ENCODE peak calls at places on chromosomes 7 and 10, in nine cellular contexts. N, R, D, O, B, C, U, Y and G are unnamed samples.

GRCh38 chr7:101575168-101575567 is 53.9 kb downstream of the MYL10 start:
- DNase-seq in N (no peak), R (no peak), D (no peak), O (no peak), B (no peak), C (no peak), U (no peak), Y (no peak), G (no peak)

GRCh38 chr10:85650791-85651506 is 715.6 kb downstream of the GRID1 start:
- DNase-seq in N (no peak), R (no peak), D (no peak), O (no peak), B (no peak), C (no peak), U (no peak), Y (no peak), G (no peak)

GRCh38 chr7:104772405-104772821 is 241.6 kb upstream of the KMT2E start:
- DNase-seq in N (no peak), R (no peak), D (no peak), O (no peak), B (no peak), C (no peak), U (no peak), Y (no peak), G (no peak)

GRCh38 chr10:77836299-77836820 is 90.2 kb downstream of the DLG5 start:
- DNase-seq in N (peak; percentile 66), R (no peak), D (peak; percentile 57), O (no peak), B (no peak), C (no peak), U (peak; percentile 8), Y (no peak), G (peak; percentile 81)

GRCh38 chr10:71582019-71582418 is 137.6 kb downstream of the C10orf105 start:
- DNase-seq in N (no peak), R (no peak), D (no peak), O (peak; percentile 9), B (no peak), C (no peak), U (peak; percentile 88), Y (peak; percentile 57), G (no peak)

GRCh38 chr10:16483241-16483917 is 38.3 kb downstream of the C1QL3 start:
- DNase-seq in N (no peak), R (no peak), D (no peak), O (no peak), B (no peak), C (no peak), U (no peak), Y (no peak), G (no peak)

GRCh38 chr7:28573751-28574295 is 161.5 kb downstream of the CREB5 start:
- DNase-seq in N (no peak), R (no peak), D (no peak), O (no peak), B (no peak), C (no peak), U (no peak), Y (peak; percentile 25), G (no peak)

GRCh38 chr7:36370046-36370445 is 19.6 kb upstream of the ANLN start:
- DNase-seq in N (no peak), R (no peak), D (no peak), O (no peak), B (no peak), C (no peak), U (no peak), Y (no peak), G (no peak)

GRCh38 chr10:79345241-79346011 is 1.8 kb upstream of the PPIF start:
- DNase-seq in N (no peak), R (no peak), D (no peak), O (no peak), B (no peak), C (no peak), U (peak; percentile 18), Y (peak; percentile 56), G (no peak)

GRCh38 chr10:25453619-25454018 is 278.8 kb downstream of the GPR158 start:
- DNase-seq in N (no peak), R (no peak), D (no peak), O (no peak), B (no peak), C (no peak), U (no peak), Y (no peak), G (no peak)

GRCh38 chr7:20624666-20625385 is 9.4 kb downstream of the ABCB5 start:
- DNase-seq in N (no peak), R (no peak), D (no peak), O (peak; percentile 43), B (no peak), C (no peak), U (no peak), Y (no peak), G (no peak)

GRCh38 chr10:31051703-31052102 is 20.0 kb upstream of the ZNF438 start:
- DNase-seq in N (no peak), R (no peak), D (no peak), O (peak; percentile 50), B (no peak), C (no peak), U (no peak), Y (peak; percentile 39), G (no peak)

GRCh38 chr7:71364559-71364958 is 232.6 kb downstream of the GALNT17 start:
- DNase-seq in N (no peak), R (no peak), D (no peak), O (no peak), B (no peak), C (no peak), U (no peak), Y (no peak), G (no peak)

GRCh38 chr7:71363223-71363622 is 231.3 kb downstream of the GALNT17 start:
- DNase-seq in N (no peak), R (no peak), D (no peak), O (no peak), B (no peak), C (peak; percentile 26), U (no peak), Y (no peak), G (no peak)

GRCh38 chr7:71363627-71364026 is 231.7 kb downstream of the GALNT17 start:
- DNase-seq in N (no peak), R (no peak), D (no peak), O (no peak), B (no peak), C (peak; percentile 31), U (no peak), Y (no peak), G (no peak)

GRCh38 chr7:71361633-71362032 is 229.7 kb downstream of the GALNT17 start:
- DNase-seq in N (no peak), R (no peak), D (no peak), O (no peak), B (no peak), C (no peak), U (peak; percentile 28), Y (no peak), G (no peak)
- H3K4me3 ChIP-seq in N (no peak overlapping the region), R (no peak overlapping the region), D (no peak overlapping the region), O (no peak overlapping the region), B (no peak overlapping the region), C (no peak overlapping the region), U (no peak overlapping the region), Y (no peak overlapping the region), G (no peak overlapping the region)

GRCh38 chr7:604038-604883 is 84.6 kb upstream of the PDGFA start:
- DNase-seq in N (peak; percentile 84), R (no peak), D (peak; percentile 68), O (no peak), B (no peak), C (peak; percentile 41), U (no peak), Y (no peak), G (peak; percentile 90)

GRCh38 chr7:605661-606450 is 86.2 kb upstream of the PDGFA start:
- DNase-seq in N (peak; percentile 44), R (no peak), D (no peak), O (no peak), B (no peak), C (no peak), U (no peak), Y (no peak), G (no peak)

GRCh38 chr7:603152-603941 is 83.7 kb upstream of the PDGFA start:
- DNase-seq in N (peak; percentile 35), R (no peak), D (no peak), O (no peak), B (no peak), C (no peak), U (no peak), Y (no peak), G (no peak)

GRCh38 chr7:602341-603141 is 82.9 kb upstream of the PDGFA start:
- DNase-seq in N (peak; percentile 60), R (no peak), D (no peak), O (no peak), B (no peak), C (no peak), U (no peak), Y (no peak), G (no peak)

GRCh38 chr7:604884-605531 is 85.4 kb upstream of the PDGFA start:
- DNase-seq in N (peak; percentile 48), R (no peak), D (no peak), O (no peak), B (no peak), C (no peak), U (no peak), Y (no peak), G (no peak)
- H3K4me3 ChIP-seq in N (no peak overlapping the region), R (no peak overlapping the region), D (peak overlapping the region; percentile 1), O (no peak overlapping the region), B (no peak overlapping the region), C (no peak overlapping the region), U (no peak overlapping the region), Y (no peak overlapping the region), G (peak overlapping the region; percentile 30)

GRCh38 chr10:26622891-26623290 is 74.6 kb upstream of the PDSS1 start:
- DNase-seq in N (no peak), R (no peak), D (no peak), O (no peak), B (no peak), C (no peak), U (no peak), Y (no peak), G (no peak)
- H3K4me3 ChIP-seq in N (peak overlapping the region; percentile 62), R (no peak overlapping the region), D (peak overlapping the region; percentile 44), O (no peak overlapping the region), B (no peak overlapping the region), C (no peak overlapping the region), U (no peak overlapping the region), Y (no peak overlapping the region), G (no peak overlapping the region)

GRCh38 chr10:124092270-124093075 is 925 bp downstream of the CHST15 start:
- DNase-seq in N (peak; percentile 83), R (no peak), D (peak; percentile 59), O (no peak), B (peak; percentile 77), C (peak; percentile 46), U (peak; percentile 62), Y (no peak), G (peak; percentile 10)

GRCh38 chr10:124089859-124090258 is 3.5 kb downstream of the CHST15 start:
- DNase-seq in N (no peak), R (no peak), D (no peak), O (no peak), B (no peak), C (no peak), U (no peak), Y (no peak), G (no peak)

GRCh38 chr10:124090630-124091209 is 2.7 kb downstream of the CHST15 start:
- DNase-seq in N (no peak), R (no peak), D (peak; percentile 55), O (no peak), B (peak; percentile 29), C (peak; percentile 29), U (no peak), Y (no peak), G (no peak)

GRCh38 chr10:124093076-124093773 is at the start of gene CHST15:
- DNase-seq in N (peak; percentile 61), R (no peak), D (peak; percentile 48), O (peak; percentile 56), B (peak; percentile 76), C (peak; percentile 54), U (peak; percentile 59), Y (peak; percentile 28), G (no peak)

GRCh38 chr10:124091646-124092269 is 1.6 kb downstream of the CHST15 start:
- DNase-seq in N (peak; percentile 72), R (no peak), D (no peak), O (no peak), B (peak; percentile 68), C (peak; percentile 22), U (peak; percentile 23), Y (no peak), G (no peak)
- H3K4me3 ChIP-seq in N (peak overlapping the region; percentile 56), R (peak overlapping the region; percentile 51), D (peak overlapping the region; percentile 70), O (peak overlapping the region; percentile 79), B (peak overlapping the region; percentile 59), C (peak overlapping the region; percentile 21), U (peak overlapping the region; percentile 69), Y (peak overlapping the region; percentile 39), G (peak overlapping the region; percentile 25)